ENCODE peak calls at places on chromosomes 11 and 22, in six cellular contexts. O, N, E, U, R and A are unnamed samples.

GRCh38 chr11:27722117-27722844 is 22.0 kb upstream of the BDNF start:
- DNase-seq in O (peak; percentile 19), N (no peak), E (no peak), U (no peak), R (peak; percentile 81), A (peak; percentile 81)

GRCh38 chr22:23109441-23109978 is 32.3 kb downstream of the RSPH14 start:
- DNase-seq in O (no peak), N (no peak), E (no peak), U (no peak), R (no peak), A (no peak)

GRCh38 chr11:70158757-70159389 is 44.2 kb upstream of the FADD start:
- DNase-seq in O (no peak), N (no peak), E (no peak), U (no peak), R (peak; percentile 58), A (no peak)

GRCh38 chr22:48574776-48575566 is 1252.7 kb downstream of the BRD1 start:
- DNase-seq in O (no peak), N (no peak), E (no peak), U (peak; percentile 25), R (peak; percentile 100), A (peak; percentile 91)

GRCh38 chr11:105861225-105861624 is 160.8 kb downstream of the MSANTD4 start:
- DNase-seq in O (no peak), N (no peak), E (no peak), U (no peak), R (no peak), A (no peak)

GRCh38 chr11:110818032-110818687 is 105.9 kb upstream of the ARHGAP20 start:
- DNase-seq in O (peak; percentile 67), N (no peak), E (no peak), U (peak; percentile 4), R (no peak), A (no peak)

GRCh38 chr11:83694191-83694905 is 408.2 kb upstream of the CCDC90B start:
- DNase-seq in O (peak; percentile 25), N (peak; percentile 2), E (no peak), U (no peak), R (no peak), A (no peak)

GRCh38 chr11:10762185-10762584 is 11.1 kb downstream of the CTR9 start:
- DNase-seq in O (no peak), N (no peak), E (no peak), U (no peak), R (no peak), A (no peak)

GRCh38 chr11:71446942-71447688 is 1.1 kb downstream of the DHCR7 start:
- DNase-seq in O (peak; percentile 88), N (no peak), E (no peak), U (no peak), R (no peak), A (no peak)

GRCh38 chr11:10658621-10659338 is 34.8 kb downstream of the IRAG1 start:
- DNase-seq in O (no peak), N (no peak), E (no peak), U (no peak), R (no peak), A (no peak)

GRCh38 chr11:130054966-130055365 is 14.7 kb upstream of the APLP2 start:
- DNase-seq in O (no peak), N (no peak), E (no peak), U (no peak), R (no peak), A (no peak)

GRCh38 chr22:23204125-23204488 is 23.8 kb downstream of the BCR start:
- DNase-seq in O (no peak), N (no peak), E (no peak), U (no peak), R (no peak), A (no peak)

GRCh38 chr11:62443390-62444201 is 24.8 kb downstream of the SCGB1A1 start:
- DNase-seq in O (no peak), N (no peak), E (no peak), U (no peak), R (no peak), A (no peak)

GRCh38 chr11:73249304-73249703 is 22.8 kb upstream of the P2RY6 start:
- DNase-seq in O (peak; percentile 22), N (no peak), E (no peak), U (no peak), R (no peak), A (peak; percentile 28)

GRCh38 chr11:44625759-44626523 is 60.5 kb downstream of the CD82 start:
- DNase-seq in O (no peak), N (no peak), E (no peak), U (no peak), R (peak; percentile 34), A (peak; percentile 41)

GRCh38 chr22:39748877-39749276 is 144.7 kb downstream of the ENTHD1 start:
- DNase-seq in O (peak; percentile 30), N (no peak), E (no peak), U (no peak), R (no peak), A (no peak)

GRCh38 chr11:1566381-1567051 is 5.6 kb downstream of the DUSP8 start:
- DNase-seq in O (no peak), N (no peak), E (no peak), U (no peak), R (peak; percentile 61), A (no peak)

GRCh38 chr11:126636911-126637799 is 281.7 kb downstream of the ST3GAL4 start:
- DNase-seq in O (peak; percentile 74), N (no peak), E (no peak), U (no peak), R (no peak), A (no peak)

GRCh38 chr11:107567739-107568335 is 2.3 kb upstream of the ALKBH8 start:
- DNase-seq in O (no peak), N (no peak), E (no peak), U (no peak), R (no peak), A (no peak)

GRCh38 chr11:120073196-120073595 is 64.7 kb downstream of the TRIM29 start:
- DNase-seq in O (no peak), N (no peak), E (no peak), U (no peak), R (no peak), A (no peak)

GRCh38 chr11:3202759-3203158 is 15.9 kb downstream of the MRGPRG start:
- DNase-seq in O (no peak), N (no peak), E (no peak), U (no peak), R (peak; percentile 79), A (peak; percentile 47)

GRCh38 chr11:108241370-108242037 is 18.6 kb downstream of the ATM start:
- DNase-seq in O (no peak), N (no peak), E (no peak), U (peak; percentile 32), R (no peak), A (no peak)

GRCh38 chr11:122146475-122146874 is 30.5 kb upstream of the BLID start:
- DNase-seq in O (peak; percentile 51), N (no peak), E (no peak), U (no peak), R (no peak), A (no peak)

GRCh38 chr22:29539105-29539504 is 14.5 kb downstream of the THOC5 start:
- DNase-seq in O (no peak), N (no peak), E (no peak), U (no peak), R (no peak), A (no peak)

GRCh38 chr22:35393116-35394010 is 6.6 kb upstream of the MCM5 start:
- DNase-seq in O (no peak), N (no peak), E (no peak), U (no peak), R (no peak), A (peak; percentile 36)

GRCh38 chr11:134536677-134537076 is 124.6 kb upstream of the B3GAT1 start:
- DNase-seq in O (no peak), N (no peak), E (no peak), U (no peak), R (peak; percentile 28), A (peak; percentile 29)

GRCh38 chr11:87804176-87804575 is 371.1 kb downstream of the RAB38 start:
- DNase-seq in O (no peak), N (no peak), E (no peak), U (no peak), R (peak; percentile 4), A (peak; percentile 59)

GRCh38 chr22:33584152-33584551 is 336.1 kb downstream of the LARGE1 start:
- DNase-seq in O (no peak), N (no peak), E (no peak), U (no peak), R (no peak), A (no peak)

GRCh38 chr11:57779275-57779674 is 17.7 kb downstream of the CTNND1 start:
- DNase-seq in O (no peak), N (peak; percentile 28), E (no peak), U (no peak), R (no peak), A (peak; percentile 81)

GRCh38 chr11:47269829-47270305 is at the start of gene MADD:
- DNase-seq in O (peak; percentile 74), N (peak; percentile 90), E (peak; percentile 87), U (peak; percentile 88), R (peak; percentile 95), A (peak; percentile 88)